ENCODE peak calls at places on chromosomes 12 and 14, in four cellular contexts. H is effector memory CD4-positive, alpha-beta T cell; I is lung; K is CD8-positive, alpha-beta memory T cell. O is an unnamed sample.

GRCh38 chr14:68654471-68654941 is 138.4 kb downstream of the ZFP36L1 start:
- DNase-seq in I (no peak), K (no peak), H (no peak), O (no peak)

GRCh38 chr12:89259831-89260230 is 92.5 kb downstream of the DUSP6 start:
- DNase-seq in K (no peak), H (no peak), I (no peak), O (no peak)

GRCh38 chr14:41925409-41925808 is 318.7 kb downstream of the LRFN5 start:
- DNase-seq in K (no peak), I (no peak), H (no peak), O (no peak)

GRCh38 chr12:132397934-132398385 is 68.6 kb upstream of the GALNT9 start:
- DNase-seq in H (no peak), K (peak), I (no peak), O (no peak)

GRCh38 chr14:104316723-104317499 is 178.5 kb downstream of the KIF26A start:
- DNase-seq in H (no peak), I (no peak), K (no peak), O (no peak)

GRCh38 chr12:131922772-131923171 is 6.3 kb upstream of the PUS1 start:
- DNase-seq in I (no peak), K (no peak), H (no peak), O (no peak)

GRCh38 chr14:24483604-24484252 is 24.3 kb downstream of the CMA1 start:
- DNase-seq in I (no peak), K (no peak), H (no peak), O (no peak)

GRCh38 chr14:104827173-104828055 is 26.5 kb downstream of the ZBTB42 start:
- DNase-seq in H (peak), I (peak), K (peak), O (peak)

GRCh38 chr14:99125616-99126431 is 146.2 kb downstream of the BCL11B start:
- DNase-seq in K (no peak), H (no peak), I (peak), O (no peak)

GRCh38 chr14:95215094-95215493 is 57.8 kb upstream of the DICER1 start:
- DNase-seq in K (no peak), I (no peak), H (no peak), O (no peak)
- H3K27ac ChIP-seq in K (no peak), I (no peak), H (no peak), O (no peak)

GRCh38 chr12:7961395-7962188 is 25.6 kb upstream of the SLC2A3 start:
- DNase-seq in I (no peak), H (no peak), K (no peak), O (no peak)

GRCh38 chr12:7970475-7971252 is 34.7 kb upstream of the SLC2A3 start:
- DNase-seq in H (peak), K (peak), I (peak), O (peak)

GRCh38 chr12:7966558-7966957 is 30.6 kb upstream of the SLC2A3 start:
- DNase-seq in I (no peak), K (no peak), H (no peak), O (no peak)
- H3K4me3 ChIP-seq in I (no peak), K (no peak), H (no peak), O (no peak)

DNA sequence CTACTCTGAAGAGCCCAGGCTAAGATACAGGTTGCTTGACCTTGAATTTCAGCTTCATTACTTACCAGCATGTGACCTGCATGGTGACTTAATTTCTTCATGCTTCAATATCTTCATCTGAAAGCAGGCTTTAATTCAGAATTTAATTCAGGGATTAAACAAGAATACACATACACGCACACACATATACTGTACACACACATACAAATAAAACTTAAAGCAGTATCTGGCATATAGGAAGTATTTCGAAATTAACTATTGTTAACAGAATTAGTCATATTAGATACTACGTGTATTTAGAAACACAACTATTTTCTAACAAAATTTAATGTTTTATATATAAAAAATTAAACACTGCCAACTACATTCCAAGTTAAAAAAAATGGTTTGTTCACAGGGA is 640.3 kb downstream of the SLC6A15 start:
- DNase-seq in H (no peak), I (no peak), K (no peak), O (no peak)
- H3K27ac ChIP-seq in H (no peak), I (no peak), K (no peak), O (no peak)

GRCh38 chr14:72925171-72925759 is 999 bp upstream of the DCAF4 start:
- DNase-seq in K (no peak), H (no peak), I (peak), O (no peak)
- H3K4me3 ChIP-seq in K (peak), H (peak), I (no peak), O (no peak)

GRCh38 chr12:16331998-16332397 is 15.4 kb upstream of the MGST1 start:
- DNase-seq in H (no peak), I (no peak), K (no peak), O (no peak)

GRCh38 chr12:16330554-16330953 is 16.9 kb upstream of the MGST1 start:
- DNase-seq in H (no peak), K (no peak), I (no peak), O (no peak)

GRCh38 chr12:16327963-16328362 is 19.5 kb upstream of the MGST1 start:
- DNase-seq in H (no peak), I (no peak), K (no peak), O (no peak)

GRCh38 chr12:16325426-16325825 is 22.0 kb upstream of the MGST1 start:
- DNase-seq in I (no peak), K (no peak), H (no peak), O (no peak)

GRCh38 chr12:16329594-16329993 is 17.9 kb upstream of the MGST1 start:
- DNase-seq in K (no peak), H (no peak), I (no peak), O (no peak)
- H3K27ac ChIP-seq in K (no peak), H (no peak), I (no peak), O (no peak)

GRCh38 chr12:116933512-116934246 is 22.9 kb downstream of the FBXW8 start:
- DNase-seq in H (no peak), I (no peak), K (no peak), O (no peak)
- H3K4me3 ChIP-seq in H (no peak), I (no peak), K (no peak), O (no peak)

GRCh38 chr14:94309721-94310120 is 13.4 kb downstream of the SERPINA6 start:
- DNase-seq in H (no peak), I (no peak), K (no peak), O (no peak)
- H3K27ac ChIP-seq in H (no peak), I (no peak), K (no peak), O (no peak)

GRCh38 chr12:27821259-27821973 is 41.4 kb upstream of the MANSC4 start:
- DNase-seq in H (peak), K (no peak), I (no peak), O (no peak)

GRCh38 chr12:27824126-27824842 is 44.2 kb upstream of the MANSC4 start:
- DNase-seq in H (no peak), K (no peak), I (no peak), O (no peak)

GRCh38 chr12:27822076-27822712 is 42.2 kb upstream of the MANSC4 start:
- DNase-seq in I (no peak), K (peak), H (peak), O (no peak)

GRCh38 chr12:27820564-27820963 is 40.5 kb upstream of the MANSC4 start:
- DNase-seq in H (no peak), I (no peak), K (no peak), O (no peak)

DNA sequence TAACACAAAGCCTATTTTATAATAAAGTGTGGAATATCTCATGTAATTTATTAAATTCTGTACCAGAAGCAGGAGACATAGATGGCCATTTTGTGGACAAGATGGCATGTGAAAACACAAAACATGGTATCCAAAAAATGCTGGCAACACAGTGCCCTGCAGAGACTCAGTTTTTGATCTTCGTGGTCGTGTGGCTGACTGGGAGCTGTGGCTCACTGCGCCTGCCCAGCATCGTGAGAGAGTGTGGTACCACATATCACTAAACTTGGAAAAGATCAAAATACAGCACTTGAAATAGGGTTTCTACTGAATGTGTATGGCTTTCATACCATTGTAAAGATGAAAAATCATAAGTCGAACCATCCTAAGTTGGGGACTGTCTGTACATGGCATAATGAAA is 43.0 kb upstream of the MANSC4 start:
- DNase-seq in H (no peak), K (no peak), I (no peak), O (no peak)
- H3K4me3 ChIP-seq in H (no peak), K (no peak), I (no peak), O (no peak)

DNA sequence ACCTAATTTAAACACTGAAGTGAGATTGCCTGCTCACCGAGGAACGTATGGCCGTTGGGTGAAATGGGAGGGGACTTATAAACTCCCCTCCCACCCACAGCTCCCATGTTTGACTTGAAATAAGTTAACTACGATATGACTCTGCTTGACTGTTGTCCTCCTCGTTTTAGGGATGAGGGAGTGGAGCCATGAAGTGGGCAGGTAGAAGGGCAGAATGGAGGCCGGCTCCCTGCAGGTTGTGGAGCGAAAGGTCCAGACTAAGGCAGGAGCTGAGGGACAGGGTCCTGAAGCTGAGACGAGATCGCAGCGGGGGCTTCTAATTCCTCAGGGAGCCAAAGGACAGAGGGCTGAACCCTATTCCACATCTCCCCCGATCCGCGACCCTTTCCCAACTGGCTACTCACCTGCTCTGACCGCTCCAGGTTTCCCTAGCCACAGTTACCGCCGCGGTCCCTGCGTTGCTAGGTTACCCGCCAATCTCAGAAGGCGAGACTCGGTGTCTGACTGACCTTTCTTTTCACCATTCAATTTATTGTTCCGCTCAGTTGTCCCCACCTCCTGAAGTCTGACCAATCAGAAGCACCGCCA is 577 bp upstream of the TPCN1 start:
- DNase-seq in K (no peak), I (no peak), H (no peak), O (no peak)
- H3K27ac ChIP-seq in K (peak), I (no peak), H (peak), O (no peak)

DNA sequence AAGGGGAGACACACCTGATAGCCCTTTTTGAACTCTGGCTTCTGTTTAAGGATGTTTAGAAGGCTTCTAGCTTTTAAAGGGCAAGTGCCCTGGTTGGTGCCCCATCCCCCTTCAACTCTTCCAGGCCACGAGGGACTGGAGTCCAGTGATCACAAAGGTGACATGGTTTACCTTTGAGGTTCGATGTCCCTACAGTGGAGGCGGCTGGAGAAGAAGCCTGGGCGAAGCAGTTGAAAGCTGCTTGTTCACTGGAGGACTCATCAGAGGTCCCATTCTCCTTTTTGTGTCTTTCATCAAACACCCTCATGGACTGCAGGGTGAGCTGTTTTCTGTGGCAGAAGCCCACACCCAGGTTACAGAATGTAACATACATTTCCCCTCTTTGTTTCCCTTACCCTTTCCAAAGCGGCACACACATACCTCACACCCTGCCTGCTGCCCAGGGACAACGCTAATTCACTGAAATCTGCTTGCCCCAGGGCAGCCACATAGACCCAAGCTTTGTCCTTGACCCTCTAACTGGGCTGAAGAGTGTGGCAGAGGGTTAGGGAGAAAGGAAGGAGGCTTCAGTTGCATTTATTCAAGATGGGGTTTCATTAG is 7.7 kb downstream of the TBX3 start:
- DNase-seq in H (no peak), I (no peak), K (no peak), O (no peak)
- H3K4me3 ChIP-seq in H (no peak), I (peak), K (no peak), O (no peak)